ENCODE peak calls at places on chromosomes 12 and 14, in seven cellular contexts. Y is endodermal cell, K is left lung, M is tibial artery, U is kidney, D is body of pancreas, L is sigmoid colon. R is an unnamed sample.
A peak's percentile ranks its signal among the peaks of the same experiment; 100 is the strongest.

GRCh38 chr12:132955094-132955932 is 793 bp downstream of the ZNF605 start:
- DNase-seq in Y (peak; percentile 82), K (no peak), M (no peak), U (no peak), D (peak; percentile 44), L (peak; percentile 73), R (peak; percentile 8)

GRCh38 chr12:83265798-83266197 is 579.1 kb downstream of the TMTC2 start:
- DNase-seq in Y (no peak), K (no peak), M (no peak), U (no peak), D (no peak), L (no peak), R (no peak)

GRCh38 chr12:28089363-28089762 is 100.9 kb upstream of the CCDC91 start:
- DNase-seq in Y (no peak), K (no peak), M (no peak), U (no peak), D (no peak), L (no peak), R (no peak)

GRCh38 chr14:47785041-47785440 is 109.6 kb upstream of the MDGA2 start:
- DNase-seq in Y (no peak), K (no peak), M (no peak), U (no peak), D (no peak), L (no peak), R (no peak)

GRCh38 chr12:46401703-46402102 is 29.1 kb upstream of the SLC38A2 start:
- DNase-seq in Y (peak; percentile 75), K (no peak), M (peak; percentile 77), U (no peak), D (peak; percentile 64), L (no peak), R (no peak)

GRCh38 chr14:70697681-70698080 is 56.0 kb downstream of the TTC9 start:
- DNase-seq in Y (no peak), K (no peak), M (no peak), U (no peak), D (no peak), L (no peak), R (no peak)

GRCh38 chr12:93773122-93773871 is 96.1 kb downstream of the CRADD start:
- DNase-seq in Y (no peak), K (no peak), M (no peak), U (no peak), D (no peak), L (no peak), R (no peak)

GRCh38 chr14:35332517-35333346 is 40.5 kb downstream of the PSMA6 start:
- DNase-seq in Y (peak; percentile 56), K (no peak), M (no peak), U (no peak), D (no peak), L (no peak), R (peak; percentile 48)

GRCh38 chr14:100586520-100587247 is 533 bp downstream of the BEGAIN start:
- DNase-seq in Y (peak; percentile 67), K (peak; percentile 83), M (peak; percentile 35), U (peak; percentile 76), D (peak; percentile 57), L (peak; percentile 54), R (no peak)

GRCh38 chr12:6699989-6700645 is 498 bp downstream of the PIANP start:
- DNase-seq in Y (peak; percentile 85), K (peak; percentile 79), M (no peak), U (peak; percentile 72), D (no peak), L (peak; percentile 69), R (no peak)

GRCh38 chr14:85531594-85532391 is 1.8 kb downstream of the FLRT2 start:
- DNase-seq in Y (peak; percentile 72), K (peak; percentile 80), M (peak; percentile 85), U (peak; percentile 90), D (peak; percentile 72), L (peak; percentile 83), R (no peak)

DNA sequence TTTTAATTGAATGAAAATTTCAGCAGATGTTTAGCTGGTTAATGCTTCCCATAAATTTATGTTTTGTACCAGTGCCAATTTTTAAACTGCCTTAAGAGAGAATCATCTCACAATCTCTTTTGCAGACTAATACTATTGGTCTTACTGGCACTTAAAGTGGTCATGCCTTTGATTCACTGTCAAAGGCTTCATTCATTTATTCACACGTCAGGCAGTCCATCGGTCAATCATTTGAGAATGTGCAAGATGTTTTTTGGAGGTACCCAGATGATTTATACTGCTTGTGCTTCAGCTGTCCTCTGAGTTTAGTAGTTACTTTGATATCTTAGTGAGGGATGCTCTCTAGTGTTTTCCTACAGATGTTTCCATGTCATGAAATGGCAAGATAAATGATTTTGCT is 83.4 kb downstream of the NAV3 start:
- DNase-seq in Y (no peak), K (no peak), M (no peak), U (no peak), D (no peak), L (no peak), R (no peak)
- TF ChIP-seq CTCF in Y (no peak), K (no peak), M (no peak), U (no peak), D (peak; percentile 17), L (no peak), R (no peak)

DNA sequence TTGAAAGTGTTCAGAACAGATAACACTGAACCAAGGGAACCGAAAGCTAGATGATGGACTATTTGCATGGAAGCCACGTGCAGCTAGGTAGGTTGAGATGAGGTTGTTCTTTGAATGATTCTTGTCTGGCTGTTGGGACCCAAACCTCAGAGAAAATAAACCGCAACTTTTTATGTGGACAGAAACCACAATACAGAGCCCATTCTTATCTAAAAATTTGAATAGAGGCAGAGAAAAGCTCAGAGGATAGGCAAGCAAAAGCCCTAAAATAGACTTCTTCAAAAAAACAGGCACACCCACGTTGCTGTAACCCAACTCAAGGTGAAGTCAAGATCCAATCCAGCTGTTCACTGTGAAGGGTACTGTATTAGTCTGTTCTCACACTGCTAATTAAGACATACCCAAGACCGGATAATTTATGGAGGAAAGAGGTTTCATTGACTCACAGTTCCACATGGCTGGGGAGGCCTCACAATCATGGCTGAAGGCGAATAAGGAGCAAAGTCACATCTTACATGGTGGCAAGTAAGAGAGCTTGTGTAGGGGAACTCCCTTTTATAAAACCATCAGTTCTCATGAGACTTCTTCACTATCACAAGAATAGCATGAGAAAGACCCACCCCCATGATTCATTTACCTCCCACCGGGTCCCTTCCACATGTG is 353.8 kb downstream of the AACS start:
- DNase-seq in Y (no peak), K (no peak), M (no peak), U (no peak), D (no peak), L (no peak), R (no peak)
- H3K9me3 ChIP-seq in Y (no peaks in the 10 kb centered on the region), K (peaks cover 17% of the 10 kb centered on the region), M (no peaks in the 10 kb centered on the region), U (no peaks in the 10 kb centered on the region), D (no peaks in the 10 kb centered on the region), L (no peaks in the 10 kb centered on the region), R (peaks cover 9% of the 10 kb centered on the region)

GRCh38 chr12:117875652-117876491 is 92.9 kb downstream of the KSR2 start:
- DNase-seq in Y (peak; percentile 96), K (no peak), M (no peak), U (peak; percentile 72), D (peak; percentile 11), L (no peak), R (peak; percentile 8)
- H3K27ac ChIP-seq in Y (peak overlapping the region; percentile 94), K (no peak overlapping the region), M (no peak overlapping the region), U (no peak overlapping the region), D (no peak overlapping the region), L (no peak overlapping the region), R (no peak overlapping the region)

GRCh38 chr12:128800606-128801005 is 23.2 kb downstream of the SLC15A4 start:
- DNase-seq in Y (no peak), K (no peak), M (no peak), U (peak; percentile 41), D (no peak), L (peak; percentile 45), R (no peak)

GRCh38 chr12:128795530-128796361 is 28.0 kb downstream of the SLC15A4 start:
- DNase-seq in Y (no peak), K (no peak), M (no peak), U (no peak), D (no peak), L (peak; percentile 43), R (no peak)

GRCh38 chr12:128796439-128797118 is 27.2 kb downstream of the SLC15A4 start:
- DNase-seq in Y (no peak), K (no peak), M (no peak), U (no peak), D (no peak), L (peak; percentile 40), R (no peak)

GRCh38 chr12:128797119-128798118 is 26.3 kb downstream of the SLC15A4 start:
- DNase-seq in Y (no peak), K (no peak), M (no peak), U (no peak), D (no peak), L (peak; percentile 46), R (no peak)

GRCh38 chr12:128798543-128799341 is 25.0 kb downstream of the SLC15A4 start:
- DNase-seq in Y (no peak), K (no peak), M (no peak), U (no peak), D (no peak), L (peak; percentile 60), R (no peak)
- TF ChIP-seq CTCF in Y (peak; percentile 52), K (no peak), M (no peak), U (no peak), D (no peak), L (no peak), R (no peak)

R was measured in CD4-positive, alpha-beta T cell.